ENCODE peak calls at places on chromosomes 3 and 15, in seven cellular contexts. F is H1; P is endodermal cell; X is pancreas; U is lower lobe of right lung; V is CD4-positive, alpha-beta memory T cell; T is BJ. G is an unnamed sample.

GRCh38 chr15:74431645-74432044 is 2.1 kb downstream of the SEMA7A start:
- DNase-seq in F (no peak), P (peak), X (peak), U (no peak), V (no peak), T (no peak), G (no peak)

GRCh38 chr3:157360044-157360443 is 76.6 kb upstream of the PTX3 start:
- DNase-seq in F (no peak), P (no peak), X (no peak), U (no peak), V (no peak), T (peak), G (peak)

GRCh38 chr3:72161870-72162617 is 377.1 kb upstream of the PROK2 start:
- DNase-seq in F (no peak), P (no peak), X (no peak), U (no peak), V (no peak), T (no peak), G (peak)

GRCh38 chr3:144018776-144019175 is 47.2 kb downstream of the DIPK2A start:
- DNase-seq in F (no peak), P (no peak), X (no peak), U (no peak), V (no peak), T (peak), G (peak)

GRCh38 chr3:123424999-123425386 is 23.9 kb downstream of the ADCY5 start:
- DNase-seq in F (no peak), P (no peak), X (no peak), U (no peak), V (no peak), T (no peak), G (no peak)

GRCh38 chr15:48541659-48542334 is 103.7 kb downstream of the FBN1 start:
- DNase-seq in F (no peak), P (no peak), X (no peak), U (no peak), V (no peak), T (peak), G (peak)

GRCh38 chr3:35664460-35664919 is 25.2 kb downstream of the ARPP21 start:
- DNase-seq in F (peak), P (peak), X (peak), U (peak), V (no peak), T (no peak), G (peak)

GRCh38 chr3:10983219-10983916 is 9.2 kb upstream of the SLC6A1 start:
- DNase-seq in F (peak), P (peak), X (no peak), U (no peak), V (no peak), T (no peak), G (no peak)

GRCh38 chr15:77057650-77058049 is 13.3 kb downstream of the TSPAN3 start:
- DNase-seq in F (no peak), P (no peak), X (no peak), U (no peak), V (no peak), T (no peak), G (no peak)

GRCh38 chr3:78629544-78629943 is 1138.3 kb downstream of the ROBO1 start:
- DNase-seq in F (no peak), P (no peak), X (no peak), U (no peak), V (no peak), T (no peak), G (no peak)

GRCh38 chr15:46526726-46527110 is 891.9 kb downstream of the SQOR start:
- DNase-seq in F (no peak), P (no peak), X (no peak), U (no peak), V (no peak), T (no peak), G (no peak)

GRCh38 chr3:83835040-83835439 is 1123.7 kb upstream of the CADM2 start:
- DNase-seq in F (no peak), P (no peak), X (no peak), U (no peak), V (no peak), T (no peak), G (no peak)

GRCh38 chr15:83533548-83533947 is 86.4 kb downstream of the SH3GL3 start:
- DNase-seq in F (no peak), P (no peak), X (no peak), U (no peak), V (no peak), T (no peak), G (no peak)

GRCh38 chr15:83538682-83539081 is 91.5 kb downstream of the SH3GL3 start:
- DNase-seq in F (no peak), P (no peak), X (no peak), U (no peak), V (no peak), T (no peak), G (no peak)
- H3K4me3 ChIP-seq in F (no peak), P (no peak), X (no peak), U (no peak), V (no peak), T (no peak), G (no peak)

GRCh38 chr15:41778503-41778902 is 4.2 kb downstream of the MAPKBP1 start:
- DNase-seq in F (no peak), P (no peak), X (no peak), U (no peak), V (no peak), T (no peak), G (no peak)

GRCh38 chr15:41779662-41780157 is 5.4 kb downstream of the MAPKBP1 start:
- DNase-seq in F (no peak), P (no peak), X (no peak), U (no peak), V (no peak), T (no peak), G (no peak)

GRCh38 chr15:41774873-41775417 is 661 bp downstream of the MAPKBP1 start:
- DNase-seq in F (no peak), P (no peak), X (no peak), U (no peak), V (no peak), T (no peak), G (no peak)

GRCh38 chr15:41775651-41776050 is 1.4 kb downstream of the MAPKBP1 start:
- DNase-seq in F (no peak), P (no peak), X (no peak), U (no peak), V (no peak), T (no peak), G (no peak)

GRCh38 chr15:41777421-41777973 is 3.2 kb downstream of the MAPKBP1 start:
- DNase-seq in F (no peak), P (no peak), X (no peak), U (no peak), V (no peak), T (no peak), G (no peak)
- H3K4me3 ChIP-seq in F (no peak), P (no peak), X (no peak), U (no peak), V (no peak), T (no peak), G (no peak)

GRCh38 chr15:92393994-92394326 is 279 bp downstream of the ST8SIA2 start:
- DNase-seq in F (no peak), P (no peak), X (no peak), U (no peak), V (no peak), T (no peak), G (no peak)

GRCh38 chr15:92393287-92393993 is at the start of gene ST8SIA2:
- DNase-seq in F (peak), P (peak), X (no peak), U (no peak), V (no peak), T (no peak), G (no peak)

GRCh38 chr15:92395176-92395521 is 1.5 kb downstream of the ST8SIA2 start:
- DNase-seq in F (no peak), P (peak), X (no peak), U (no peak), V (no peak), T (no peak), G (no peak)

GRCh38 chr15:92395557-92395956 is 1.9 kb downstream of the ST8SIA2 start:
- DNase-seq in F (no peak), P (no peak), X (no peak), U (no peak), V (no peak), T (no peak), G (no peak)

GRCh38 chr15:92394327-92395175 is 870 bp downstream of the ST8SIA2 start:
- DNase-seq in F (peak), P (peak), X (no peak), U (no peak), V (no peak), T (no peak), G (no peak)
- H3K4me3 ChIP-seq in F (peak), P (peak), X (no peak), U (no peak), V (no peak), T (no peak), G (peak)

GRCh38 chr3:244041-244440 is 47.5 kb downstream of the CHL1 start:
- DNase-seq in F (no peak), P (no peak), X (no peak), U (no peak), V (no peak), T (no peak), G (no peak)

GRCh38 chr3:249587-250262 is 53.2 kb downstream of the CHL1 start:
- DNase-seq in F (no peak), P (no peak), X (no peak), U (no peak), V (no peak), T (no peak), G (no peak)

GRCh38 chr3:242986-243706 is 46.6 kb downstream of the CHL1 start:
- DNase-seq in F (no peak), P (no peak), X (no peak), U (no peak), V (no peak), T (no peak), G (peak)

GRCh38 chr3:248841-249520 is 52.4 kb downstream of the CHL1 start:
- DNase-seq in F (no peak), P (no peak), X (no peak), U (no peak), V (peak), T (no peak), G (no peak)
- H3K4me3 ChIP-seq in F (no peak), P (no peak), X (no peak), U (no peak), V (no peak), T (no peak), G (no peak)

GRCh38 chr3:46942481-46943236 is 33.9 kb downstream of the CCDC12 start:
- DNase-seq in F (no peak), P (no peak), X (no peak), U (peak), V (no peak), T (no peak), G (no peak)

GRCh38 chr3:46944191-46944590 is 32.4 kb downstream of the CCDC12 start:
- DNase-seq in F (no peak), P (no peak), X (no peak), U (peak), V (no peak), T (no peak), G (no peak)

GRCh38 chr3:46942079-46942478 is 34.5 kb downstream of the CCDC12 start:
- DNase-seq in F (no peak), P (no peak), X (peak), U (peak), V (no peak), T (no peak), G (no peak)

GRCh38 chr3:46946416-46946815 is 30.1 kb downstream of the CCDC12 start:
- DNase-seq in F (no peak), P (peak), X (peak), U (peak), V (no peak), T (no peak), G (no peak)

GRCh38 chr3:46943237-46944187 is 33.0 kb downstream of the CCDC12 start:
- DNase-seq in F (no peak), P (no peak), X (peak), U (peak), V (no peak), T (no peak), G (no peak)
- H3K4me3 ChIP-seq in F (no peak), P (peak), X (no peak), U (peak), V (no peak), T (no peak), G (no peak)